ENCODE peak calls at places on chromosomes 1 and 21, in six cellular contexts. W, G, S, O, Q and F are unnamed samples.

GRCh38 chr1:27388337-27389005 is 4.0 kb upstream of the GPR3 start:
- DNase-seq in W (peak; percentile 53), G (no peak), S (peak; percentile 66), O (peak; percentile 83), Q (peak; percentile 74), F (peak; percentile 82)

GRCh38 chr1:22428672-22429071 is 23.0 kb upstream of the ZBTB40 start:
- DNase-seq in W (peak; percentile 46), G (peak; percentile 51), S (peak; percentile 69), O (peak; percentile 81), Q (peak; percentile 47), F (peak; percentile 77)

GRCh38 chr1:191974004-191974403 is 184.3 kb upstream of the RGS18 start:
- DNase-seq in W (no peak), G (no peak), S (no peak), O (no peak), Q (no peak), F (no peak)

GRCh38 chr1:192489748-192490147 is 85.8 kb upstream of the RGS1 start:
- DNase-seq in W (peak; percentile 85), G (peak; percentile 97), S (peak; percentile 83), O (peak; percentile 67), Q (peak; percentile 51), F (peak; percentile 65)

GRCh38 chr1:38929476-38929875 is 12.2 kb downstream of the RHBDL2 start:
- DNase-seq in W (no peak), G (peak; percentile 26), S (no peak), O (no peak), Q (peak; percentile 54), F (no peak)

GRCh38 chr21:33021667-33022066 is 4.1 kb upstream of the OLIG2 start:
- DNase-seq in W (no peak), G (no peak), S (no peak), O (no peak), Q (no peak), F (no peak)

GRCh38 chr1:184160236-184160635 is 108.7 kb downstream of the TSEN15 start:
- DNase-seq in W (peak; percentile 99), G (peak; percentile 86), S (no peak), O (no peak), Q (no peak), F (peak; percentile 79)

GRCh38 chr1:60255565-60255964 is 182.0 kb upstream of the C1orf87 start:
- DNase-seq in W (peak; percentile 4), G (peak; percentile 43), S (no peak), O (no peak), Q (no peak), F (no peak)

GRCh38 chr1:24986372-24986979 is 56.4 kb upstream of the RUNX3 start:
- DNase-seq in W (no peak), G (no peak), S (no peak), O (no peak), Q (no peak), F (no peak)

GRCh38 chr1:26723013-26723991 is 27.5 kb downstream of the ARID1A start:
- DNase-seq in W (peak; percentile 93), G (peak; percentile 99), S (peak; percentile 26), O (no peak), Q (peak; percentile 86), F (peak; percentile 99)

GRCh38 chr1:65431111-65431705 is 10.7 kb downstream of the LEPR start:
- DNase-seq in W (no peak), G (peak; percentile 36), S (peak; percentile 42), O (peak; percentile 78), Q (peak; percentile 47), F (peak; percentile 51)

GRCh38 chr1:232555581-232556189 is 74.2 kb downstream of the SIPA1L2 start:
- DNase-seq in W (no peak), G (peak; percentile 52), S (no peak), O (no peak), Q (no peak), F (peak; percentile 67)

GRCh38 chr1:61477301-61477700 is 247.6 kb downstream of the TM2D1 start:
- DNase-seq in W (no peak), G (no peak), S (no peak), O (no peak), Q (no peak), F (peak; percentile 26)

GRCh38 chr21:15730484-15731242 is 881 bp downstream of the USP25 start:
- DNase-seq in W (peak; percentile 19), G (no peak), S (peak; percentile 41), O (no peak), Q (no peak), F (peak; percentile 64)

GRCh38 chr1:105260018-105260417 is 1510.3 kb downstream of the AMY1C start:
- DNase-seq in W (no peak), G (no peak), S (no peak), O (no peak), Q (no peak), F (no peak)

GRCh38 chr1:185650602-185651230 is 83.5 kb upstream of the HMCN1 start:
- DNase-seq in W (peak; percentile 33), G (no peak), S (no peak), O (no peak), Q (no peak), F (no peak)

GRCh38 chr1:212915245-212916091 is 34.9 kb upstream of the VASH2 start:
- DNase-seq in W (no peak), G (peak; percentile 51), S (no peak), O (peak; percentile 64), Q (peak; percentile 80), F (peak; percentile 92)

GRCh38 chr1:73859227-73859626 is 338.7 kb downstream of the LRRIQ3 start:
- DNase-seq in W (peak; percentile 91), G (no peak), S (no peak), O (no peak), Q (no peak), F (no peak)

GRCh38 chr1:45306905-45307304 is 19.8 kb upstream of the HPDL start:
- DNase-seq in W (no peak), G (no peak), S (no peak), O (no peak), Q (no peak), F (no peak)

GRCh38 chr1:233328661-233329498 is 1.4 kb downstream of the MAP3K21 start:
- DNase-seq in W (peak; percentile 14), G (no peak), S (peak; percentile 42), O (no peak), Q (no peak), F (peak; percentile 35)

DNA sequence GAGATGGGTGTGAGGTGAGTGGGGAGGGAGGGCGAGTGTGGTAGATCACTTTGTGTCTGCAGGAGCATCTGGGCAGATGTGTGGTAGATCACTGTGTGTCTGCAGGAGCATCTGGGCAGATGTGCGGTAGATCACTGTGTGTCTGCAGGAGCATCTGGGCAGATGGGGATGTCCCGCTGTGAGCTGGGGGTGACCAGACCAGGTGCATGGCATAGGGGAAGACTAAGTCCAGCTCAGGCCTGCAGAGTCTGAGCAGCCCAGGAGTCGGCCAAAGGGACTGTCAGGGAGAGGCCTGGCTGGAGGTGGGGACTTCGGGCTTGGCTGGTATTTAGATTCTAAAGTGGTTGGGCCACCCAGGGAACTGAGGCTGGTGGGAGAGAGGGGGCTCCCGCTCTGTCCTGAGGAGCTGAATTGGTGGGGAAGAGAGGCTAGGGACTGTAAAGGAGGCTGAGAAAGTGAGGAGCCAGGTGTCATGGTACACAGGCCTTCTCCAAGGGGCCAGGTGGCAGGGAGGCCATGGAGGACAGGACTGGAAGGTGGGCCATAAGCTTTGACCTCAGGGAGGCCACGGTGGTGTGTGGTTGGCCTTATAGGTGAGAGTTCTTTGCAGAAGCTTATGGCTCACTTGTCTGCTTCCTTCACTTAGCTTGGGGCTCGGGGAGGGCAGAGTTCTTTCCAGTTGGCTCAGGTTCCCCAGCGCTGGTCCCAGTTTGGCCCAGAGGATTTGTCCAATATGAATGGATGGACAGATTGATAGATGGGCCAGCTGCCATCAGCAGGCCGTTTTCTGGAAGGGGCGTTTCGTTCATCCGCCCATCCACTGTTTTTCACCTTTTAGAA is 15.6 kb downstream of the ZNF362 start:
- DNase-seq in W (no peak), G (no peak), S (no peak), O (no peak), Q (no peak), F (no peak)
- H3K79me2 ChIP-seq in W (no peaks in the 10 kb centered on the region), G (no peaks in the 10 kb centered on the region), S (no peaks in the 10 kb centered on the region), O (no peaks in the 10 kb centered on the region), Q (peaks cover 67% of the 10 kb centered on the region), F (no peaks in the 10 kb centered on the region)

GRCh38 chr1:201636581-201636980 is 97.7 kb downstream of the NAV1 start:
- DNase-seq in W (no peak), G (peak; percentile 80), S (no peak), O (no peak), Q (no peak), F (no peak)

GRCh38 chr1:201639826-201640225 is 100.9 kb downstream of the NAV1 start:
- DNase-seq in W (no peak), G (no peak), S (no peak), O (no peak), Q (no peak), F (no peak)

GRCh38 chr1:201636065-201636464 is 97.1 kb downstream of the NAV1 start:
- DNase-seq in W (no peak), G (no peak), S (no peak), O (no peak), Q (no peak), F (no peak)

GRCh38 chr1:201639391-201639790 is 100.5 kb downstream of the NAV1 start:
- DNase-seq in W (no peak), G (no peak), S (no peak), O (no peak), Q (no peak), F (no peak)

GRCh38 chr1:201637282-201638076 is 98.6 kb downstream of the NAV1 start:
- DNase-seq in W (no peak), G (no peak), S (no peak), O (no peak), Q (peak; percentile 72), F (no peak)
- H3K79me2 ChIP-seq in W (no peaks in the 10 kb centered on the region), G (peaks cover 19% of the 10 kb centered on the region), S (no peaks in the 10 kb centered on the region), O (no peaks in the 10 kb centered on the region), Q (peaks cover 85% of the 10 kb centered on the region), F (no peaks in the 10 kb centered on the region)

DNA sequence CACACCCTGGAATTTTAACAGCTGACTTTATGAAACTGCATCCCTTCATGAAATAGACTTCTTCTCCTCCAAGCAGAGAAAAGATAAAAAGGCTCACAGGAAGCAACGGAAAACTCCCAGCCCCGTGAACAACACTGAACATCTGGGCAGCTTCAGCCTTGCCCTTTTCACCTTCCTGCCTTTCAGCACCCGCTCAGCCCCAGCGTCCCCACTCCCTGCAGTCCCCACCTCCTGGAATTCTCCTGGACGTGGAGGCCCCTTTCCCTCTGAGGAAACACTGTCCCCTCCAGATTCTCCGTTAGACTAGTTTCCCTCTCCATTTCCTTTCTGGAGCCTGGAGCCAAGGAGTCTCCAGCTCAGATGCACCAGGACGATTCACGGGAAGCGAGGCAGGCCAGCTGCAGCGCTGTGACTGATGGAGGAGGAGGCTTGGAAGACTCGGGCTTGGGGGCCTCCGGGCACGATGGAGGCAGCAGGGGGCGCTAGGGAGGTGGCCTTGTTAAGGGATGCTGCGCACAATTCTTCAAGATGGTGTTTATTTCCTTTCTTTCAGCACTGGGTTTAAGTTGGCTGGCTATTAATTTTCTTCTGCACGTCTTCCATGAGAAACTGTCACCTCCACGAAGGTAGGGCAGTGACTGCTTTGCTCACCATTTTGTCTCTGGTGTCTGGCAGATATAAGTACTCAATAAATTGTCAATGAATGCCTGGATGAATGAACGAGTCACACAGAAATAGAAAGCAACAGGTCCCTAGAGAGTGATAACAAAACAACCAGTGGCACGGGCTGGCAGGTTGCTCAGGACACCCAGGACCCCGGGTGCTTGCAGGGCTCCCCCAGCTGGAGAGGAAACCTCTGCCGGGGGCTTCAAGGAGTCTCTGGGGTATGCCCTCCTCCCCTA is 3.0 kb upstream of the MYOC start:
- DNase-seq in W (no peak), G (peak; percentile 38), S (peak; percentile 50), O (peak; percentile 94), Q (peak; percentile 56), F (peak; percentile 86)
- H3K79me2 ChIP-seq in W (no peaks in the 10 kb centered on the region), G (no peaks in the 10 kb centered on the region), S (no peaks in the 10 kb centered on the region), O (no peaks in the 10 kb centered on the region), Q (no peaks in the 10 kb centered on the region), F (no peaks in the 10 kb centered on the region)

DNA sequence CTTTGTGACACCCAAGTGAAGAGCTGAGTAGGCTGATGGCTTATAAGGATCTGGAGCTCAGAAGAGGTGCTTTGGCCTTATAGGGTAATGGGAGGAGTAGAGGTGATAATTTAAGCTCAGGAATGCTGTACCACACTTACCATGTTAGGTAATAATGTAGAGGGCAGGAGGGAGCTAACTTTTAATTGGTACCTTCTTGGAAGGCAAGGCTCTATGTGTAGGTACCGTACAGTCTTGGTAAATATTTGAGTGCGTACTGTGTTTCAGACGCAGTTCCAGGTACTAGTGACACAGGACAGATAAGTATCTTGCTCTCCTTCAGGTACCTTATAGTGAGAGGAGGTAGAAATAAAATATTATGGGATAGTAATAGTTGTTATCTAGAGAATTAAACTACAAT is 16.8 kb downstream of the CAMSAP2 start:
- DNase-seq in W (no peak), G (no peak), S (no peak), O (no peak), Q (no peak), F (peak; percentile 29)
- H3K79me2 ChIP-seq in W (peaks cover 96% of the 10 kb centered on the region), G (peaks cover 67% of the 10 kb centered on the region), S (peaks cover 6% of the 10 kb centered on the region), O (peaks cover 97% of the 10 kb centered on the region), Q (peaks cover 99% of the 10 kb centered on the region), F (peaks cover 13% of the 10 kb centered on the region)